ENCODE peak calls at places on chromosomes 4 and X, in five cellular contexts. I, N, G, F and K are unnamed samples.

GRCh38 chr4:174516345-174516744 is 5.9 kb downstream of the HPGD start:
- DNase-seq in F (no peak), I (no peak), N (no peak), G (no peak), K (no peak)

GRCh38 chrX:30831082-30831481 is 58.0 kb downstream of the TAB3 start:
- DNase-seq in G (no peak), I (no peak), F (no peak), N (no peak), K (no peak)

GRCh38 chrX:152245231-152245630 is 106.9 kb upstream of the MAGEA10 start:
- DNase-seq in G (no peak), N (no peak), I (no peak), F (no peak), K (no peak)

GRCh38 chr4:160825644-160826338 is 1338.0 kb downstream of the FSTL5 start:
- DNase-seq in I (no peak), N (no peak), G (no peak), F (no peak), K (no peak)

GRCh38 chr4:140943887-140944515 is 187.8 kb upstream of the TBC1D9 start:
- DNase-seq in I (no peak), G (no peak), N (no peak), F (no peak), K (no peak)

GRCh38 chr4:2786794-2787229 is 6.1 kb upstream of the SH3BP2 start:
- DNase-seq in I (no peak), F (no peak), G (no peak), N (peak), K (no peak)

GRCh38 chrX:4277122-4277521 is 563.7 kb upstream of the PRKX start:
- DNase-seq in I (peak), G (no peak), F (no peak), N (no peak), K (no peak)

GRCh38 chr4:6632125-6632524 is 8.4 kb upstream of the MRFAP1 start:
- DNase-seq in N (no peak), F (no peak), G (no peak), I (no peak), K (no peak)

GRCh38 chr4:76504613-76505465 is 69.8 kb downstream of the SHROOM3 start:
- DNase-seq in G (peak), F (no peak), I (peak), N (no peak), K (no peak)

GRCh38 chr4:94276204-94276603 is 66.4 kb downstream of the HPGDS start:
- DNase-seq in G (no peak), I (no peak), F (no peak), N (no peak), K (no peak)

GRCh38 chr4:121353213-121353612 is 27.6 kb downstream of the QRFPR start:
- DNase-seq in N (no peak), G (no peak), F (no peak), I (no peak), K (no peak)

GRCh38 chr4:5821665-5822358 is 71.1 kb downstream of the CRMP1 start:
- DNase-seq in G (peak), N (no peak), F (no peak), I (no peak), K (no peak)

GRCh38 chrX:69060631-69061408 is 104.4 kb downstream of the PJA1 start:
- DNase-seq in G (peak), N (peak), I (no peak), F (peak), K (no peak)

GRCh38 chr4:161332696-161333095 is 831.1 kb downstream of the FSTL5 start:
- DNase-seq in F (no peak), N (no peak), I (no peak), G (no peak), K (no peak)

GRCh38 chr4:68326146-68326545 is 23.7 kb downstream of the YTHDC1 start:
- DNase-seq in F (no peak), G (no peak), N (no peak), I (no peak), K (no peak)

GRCh38 chr4:156390599-156391296 is 437.1 kb upstream of the CTSO start:
- DNase-seq in F (no peak), N (no peak), I (no peak), G (no peak), K (no peak)

GRCh38 chrX:118502121-118502794 is 6.6 kb downstream of the DOCK11 start:
- DNase-seq in F (no peak), I (no peak), N (no peak), G (no peak), K (no peak)

GRCh38 chrX:108396188-108396885 is 41.9 kb downstream of the COL4A6 start:
- DNase-seq in F (no peak), N (no peak), G (peak), I (no peak), K (peak)

GRCh38 chr4:133147365-133147821 is 1.7 kb upstream of the PCDH10 start:
- DNase-seq in I (no peak), F (no peak), N (no peak), G (no peak), K (no peak)

GRCh38 chr4:83389037-83389755 is 54.5 kb upstream of the HPSE start:
- DNase-seq in G (no peak), I (peak), N (no peak), F (no peak), K (peak)

GRCh38 chr4:102627831-102628523 is 126.8 kb downstream of the NFKB1 start:
- DNase-seq in N (no peak), G (peak), F (no peak), I (no peak), K (no peak)

GRCh38 chr4:57631147-57631546 is 521.0 kb upstream of the IGFBP7 start:
- DNase-seq in G (no peak), I (no peak), F (no peak), N (no peak), K (no peak)

GRCh38 chr4:149555146-149555545 is 260.5 kb downstream of the IQCM start:
- DNase-seq in F (no peak), I (no peak), G (no peak), N (no peak), K (no peak)

GRCh38 chr4:24322517-24322916 is 261.8 kb downstream of the DHX15 start:
- DNase-seq in G (no peak), N (no peak), I (no peak), F (no peak), K (peak)

GRCh38 chr4:23902203-23902602 is 12.4 kb upstream of the PPARGC1A start:
- DNase-seq in G (no peak), F (no peak), N (no peak), I (no peak), K (no peak)

GRCh38 chr4:139958738-139959096 is 195.3 kb downstream of the MAML3 start:
- DNase-seq in I (no peak), N (no peak), F (no peak), G (no peak), K (no peak)

GRCh38 chr4:124104101-124104500 is 608.4 kb downstream of the ANKRD50 start:
- DNase-seq in F (no peak), I (no peak), N (no peak), G (no peak), K (peak)

GRCh38 chr4:4852591-4853362 is 6.7 kb upstream of the MSX1 start:
- DNase-seq in I (no peak), N (no peak), G (no peak), F (no peak), K (no peak)

GRCh38 chr4:17702666-17703065 is 78.8 kb downstream of the FAM184B start:
- DNase-seq in I (no peak), F (peak), N (no peak), G (no peak), K (no peak)

GRCh38 chrX:97389761-97390192 is 506.1 kb downstream of the RPA4 start:
- DNase-seq in F (no peak), I (no peak), N (no peak), G (peak), K (no peak)

GRCh38 chr4:122604146-122604545 is 16.7 kb downstream of the IL21 start:
- DNase-seq in G (no peak), N (no peak), F (no peak), I (no peak), K (no peak)

GRCh38 chrX:111164728-111165127 is 68.7 kb downstream of the PAK3 start:
- DNase-seq in N (no peak), I (peak), F (no peak), G (no peak), K (no peak)

GRCh38 chrX:46327229-46328081 is 217.8 kb downstream of the ZNF674 start:
- DNase-seq in F (peak), N (no peak), G (peak), I (no peak), K (peak)

GRCh38 chr4:188976644-188977115 is 837.4 kb downstream of the TRIML1 start:
- DNase-seq in F (no peak), I (no peak), G (no peak), N (no peak), K (no peak)

GRCh38 chr4:122010610-122011009 is 58.8 kb upstream of the TRPC3 start:
- DNase-seq in G (no peak), I (no peak), F (no peak), N (no peak), K (no peak)

GRCh38 chr4:54660145-54660535 is 2.4 kb downstream of the KIT start:
- DNase-seq in G (no peak), N (no peak), I (no peak), F (no peak), K (no peak)
- H3K4me3 ChIP-seq in G (no peak), N (peak), I (no peak), F (no peak), K (no peak)

GRCh38 chr4:60868232-60868960 is 331.7 kb upstream of the ADGRL3 start:
- DNase-seq in I (no peak), N (no peak), F (no peak), G (no peak), K (no peak)

GRCh38 chr4:60863442-60863841 is 336.7 kb upstream of the ADGRL3 start:
- DNase-seq in F (no peak), I (no peak), G (no peak), N (no peak), K (no peak)

DNA sequence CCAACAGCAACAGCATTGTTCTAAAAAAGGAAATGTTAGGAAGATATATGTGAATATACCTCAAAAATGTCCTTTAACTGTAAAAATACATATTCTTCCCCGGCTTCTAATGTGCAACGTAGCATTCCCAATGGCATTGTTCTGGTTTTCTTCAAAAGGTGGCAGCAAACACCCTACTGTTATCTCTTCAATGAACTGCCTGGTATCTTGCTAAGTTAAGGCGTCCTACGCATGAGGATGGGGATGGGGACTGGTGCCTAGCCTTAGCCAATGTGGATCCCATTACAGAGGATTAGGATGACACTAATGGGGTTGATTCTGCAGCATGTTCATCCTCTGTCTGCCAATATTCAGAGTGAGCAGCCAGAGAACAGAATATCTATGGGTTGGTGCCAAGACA is 334.9 kb upstream of the ADGRL3 start:
- DNase-seq in I (no peak), F (no peak), N (no peak), G (no peak), K (no peak)
- TF ChIP-seq CTCF in I (no peak), F (no peak), N (no peak), G (no peak), K (peak)

GRCh38 chrX:45134775-45135174 is 65.9 kb downstream of the DIPK2B start:
- DNase-seq in N (no peak), F (no peak), G (no peak), I (no peak), K (no peak)
- H3K27ac ChIP-seq in N (no peak), F (no peak), G (no peak), I (no peak), K (no peak)

GRCh38 chrX:40152173-40152705 is 54.5 kb upstream of the BCOR start:
- DNase-seq in F (peak), N (no peak), G (no peak), I (peak), K (no peak)
- H3K4me3 ChIP-seq in F (peak), N (peak), G (peak), I (peak), K (no peak)

DNA sequence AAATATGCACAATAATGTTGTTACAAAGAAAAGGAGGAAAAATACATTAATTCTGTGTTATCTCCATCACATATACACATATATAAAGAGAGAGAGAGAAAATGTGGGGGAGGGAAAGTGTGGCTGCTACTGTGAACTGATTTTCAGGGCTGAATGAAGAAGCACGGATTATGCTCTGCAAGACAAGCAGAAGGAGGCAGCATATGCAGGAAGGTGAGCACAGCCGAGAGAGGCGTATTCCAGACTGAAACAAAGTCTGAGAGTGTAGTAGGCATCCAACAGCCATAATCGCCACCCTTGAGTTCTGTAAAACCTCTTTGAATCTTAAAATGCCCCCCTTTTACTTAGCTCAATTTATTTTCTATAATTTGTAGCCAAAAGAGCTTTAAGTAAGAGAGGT is 1081.7 kb upstream of the GRID2 start:
- DNase-seq in G (no peak), I (no peak), F (no peak), N (no peak), K (no peak)
- TF ChIP-seq CTCF in G (no peak), I (no peak), F (no peak), N (no peak), K (no peak)